ENCODE peak calls at places on chromosomes 11 and 22, in nine cellular contexts. R is lower lobe of right lung; T is body of pancreas; M is spleen; Y is breast epithelium; U is HL-60; A is cardiac muscle cell; V is CD8-positive, alpha-beta T cell; E is neural progenitor cell. S is an unnamed sample.

GRCh38 chr22:23375031-23375827 is 194.9 kb downstream of the BCR start:
- DNase-seq in T (no peak), U (no peak), A (no peak), Y (no peak), E (no peak), R (no peak), M (no peak), V (no peak), S (no peak)

GRCh38 chr11:123509737-123510578 is 79.9 kb downstream of the GRAMD1B start:
- DNase-seq in V (no peak), E (peak; percentile 85), U (no peak), T (no peak), A (peak; percentile 65), R (no peak), Y (no peak), M (no peak), S (no peak)

GRCh38 chr11:27076121-27076589 is 35.5 kb downstream of the BBOX1 start:
- DNase-seq in U (no peak), E (peak; percentile 21), R (no peak), V (no peak), T (no peak), Y (no peak), M (no peak), A (peak; percentile 9), S (no peak)

GRCh38 chr11:75233688-75234295 is 6.8 kb upstream of the TPBGL start:
- DNase-seq in R (no peak), V (peak; percentile 20), E (peak; percentile 92), M (no peak), A (peak; percentile 90), T (no peak), Y (no peak), U (peak; percentile 32), S (no peak)

GRCh38 chr11:1756024-1756561 is 5.7 kb upstream of the IFITM10 start:
- DNase-seq in T (no peak), A (no peak), R (peak; percentile 52), M (peak; percentile 82), U (no peak), V (no peak), E (no peak), Y (no peak), S (no peak)

GRCh38 chr22:25447067-25447688 is 117.3 kb upstream of the GRK3 start:
- DNase-seq in E (no peak), M (no peak), A (no peak), Y (no peak), U (no peak), R (no peak), T (no peak), V (no peak), S (no peak)

GRCh38 chr11:111308140-111308539 is 9.8 kb downstream of the POU2AF3 start:
- DNase-seq in V (no peak), E (no peak), A (no peak), M (no peak), Y (no peak), T (peak; percentile 87), U (no peak), R (peak; percentile 62), S (no peak)

GRCh38 chr22:38868886-38869381 is 3.1 kb downstream of the CBX6 start:
- DNase-seq in Y (peak; percentile 81), V (peak; percentile 88), U (peak; percentile 76), E (peak; percentile 91), T (peak; percentile 86), A (peak; percentile 89), R (peak; percentile 88), M (peak; percentile 95), S (peak; percentile 63)

GRCh38 chr11:63537293-63538101 is 889 bp downstream of the PLAAT4 start:
- DNase-seq in Y (no peak), E (no peak), T (peak; percentile 65), M (no peak), R (no peak), A (no peak), V (no peak), U (no peak), S (peak; percentile 62)

GRCh38 chr11:125287467-125288232 is 123.1 kb downstream of the PKNOX2 start:
- DNase-seq in E (peak; percentile 33), A (no peak), U (no peak), T (no peak), V (no peak), R (no peak), Y (no peak), M (no peak), S (no peak)

GRCh38 chr11:67434395-67434881 is 3.0 kb downstream of the PTPRCAP start:
- DNase-seq in E (no peak), M (peak; percentile 86), A (no peak), U (no peak), Y (no peak), T (no peak), V (peak; percentile 46), R (no peak), S (no peak)

GRCh38 chr11:43992138-43992537 is 49.7 kb downstream of the C11orf96 start:
- DNase-seq in E (no peak), M (peak; percentile 18), Y (no peak), V (no peak), U (no peak), R (no peak), A (no peak), T (no peak), S (no peak)

GRCh38 chr22:20135846-20136602 is 4.4 kb downstream of the ZDHHC8 start:
- DNase-seq in A (no peak), R (no peak), T (no peak), M (no peak), Y (no peak), U (no peak), V (no peak), E (no peak), S (no peak)

GRCh38 chr11:15073361-15074205 is at the start of gene CALCB:
- DNase-seq in T (peak; percentile 42), Y (no peak), E (peak; percentile 75), A (peak; percentile 53), M (no peak), V (peak; percentile 18), U (no peak), R (peak; percentile 51), S (no peak)

GRCh38 chr11:75482310-75482606 is 43.5 kb downstream of the GDPD5 start:
- DNase-seq in M (no peak), V (no peak), T (peak; percentile 33), Y (no peak), A (no peak), E (no peak), U (no peak), R (no peak), S (no peak)

GRCh38 chr11:119152604-119153003 is 3.8 kb downstream of the ABCG4 start:
- DNase-seq in A (no peak), R (no peak), T (no peak), E (no peak), Y (no peak), V (no peak), M (no peak), U (no peak), S (no peak)
- H3K27me3 ChIP-seq in A (peaks cover 40% of the 10 kb centered on the region), R (peaks cover 34% of the 10 kb centered on the region), T (no peaks in the 10 kb centered on the region), E (peaks cover 48% of the 10 kb centered on the region), Y (peaks cover 5% of the 10 kb centered on the region), V (no peaks in the 10 kb centered on the region), M (peaks cover 28% of the 10 kb centered on the region), U (peaks cover 34% of the 10 kb centered on the region), S (peaks cover 17% of the 10 kb centered on the region)

DNA sequence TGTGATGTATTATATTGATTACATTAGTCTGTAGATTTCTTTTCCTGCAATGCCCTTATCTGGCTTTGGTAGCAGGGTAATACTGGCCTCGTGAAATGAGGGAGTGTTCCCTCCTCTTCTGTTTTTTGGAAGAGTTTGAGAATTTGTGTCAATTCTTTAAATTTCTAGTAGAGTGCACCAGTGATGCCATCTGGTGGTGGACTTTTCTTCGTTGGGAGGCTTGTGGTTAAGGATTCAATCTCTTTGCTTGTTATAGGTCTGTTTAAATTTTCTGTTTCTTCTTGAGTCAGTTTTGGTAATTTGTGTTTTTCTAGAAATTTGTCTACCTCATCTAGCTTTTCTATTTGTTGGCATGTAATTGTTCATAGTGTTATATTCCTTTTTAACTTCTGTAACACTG is 18.9 kb downstream of the SHANK3 start:
- DNase-seq in T (peak; percentile 12), V (peak; percentile 28), E (peak; percentile 62), U (peak; percentile 62), M (no peak), A (peak; percentile 45), R (no peak), Y (no peak), S (no peak)
- TF ChIP-seq CTCF in T (peak; percentile 32), V (peak; percentile 42), E (peak; percentile 73), U (peak; percentile 28), M (peak; percentile 43), A (peak; percentile 64), R (peak; percentile 37), Y (no peak), S (no peak)

GRCh38 chr11:119934267-119934666 is 203.6 kb downstream of the TRIM29 start:
- DNase-seq in R (no peak), E (no peak), Y (no peak), M (no peak), T (no peak), U (no peak), A (no peak), V (no peak), S (no peak)

GRCh38 chr11:119933584-119933983 is 204.3 kb downstream of the TRIM29 start:
- DNase-seq in E (no peak), R (no peak), T (no peak), U (no peak), V (no peak), Y (no peak), M (no peak), A (no peak), S (no peak)

GRCh38 chr11:119935341-119935925 is 202.5 kb downstream of the TRIM29 start:
- DNase-seq in A (no peak), E (no peak), R (no peak), V (no peak), M (peak; percentile 35), U (no peak), Y (no peak), T (no peak), S (no peak)

GRCh38 chr11:119934866-119935265 is 203.0 kb downstream of the TRIM29 start:
- DNase-seq in T (no peak), A (no peak), V (no peak), R (no peak), M (peak; percentile 24), E (no peak), Y (no peak), U (no peak), S (no peak)

DNA sequence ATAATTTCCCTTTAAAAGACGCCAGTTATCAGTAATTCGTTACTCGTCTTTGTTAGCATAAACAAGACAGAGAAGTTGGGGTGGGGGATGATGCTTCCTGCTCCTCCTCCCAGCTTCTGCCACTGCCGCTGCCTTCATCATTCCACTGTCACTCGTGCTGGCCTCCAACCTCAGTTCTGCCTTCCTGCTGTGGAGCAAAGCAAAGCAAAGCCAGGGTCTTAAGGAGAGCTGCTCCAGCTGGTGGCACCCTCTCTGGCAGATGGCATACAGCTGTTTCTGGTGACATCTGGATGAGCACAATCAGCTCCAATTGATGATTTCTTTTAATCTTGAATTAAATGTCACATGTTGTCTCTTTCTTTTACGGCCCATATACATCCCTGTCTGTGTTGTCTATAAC is 204.2 kb upstream of the NECTIN1 start:
- DNase-seq in A (no peak), Y (no peak), V (no peak), U (no peak), M (no peak), T (no peak), E (no peak), R (no peak), S (no peak)
- H3K27me3 ChIP-seq in A (no peaks in the 10 kb centered on the region), Y (no peaks in the 10 kb centered on the region), V (peaks cover 3% of the 10 kb centered on the region), U (peaks cover 2% of the 10 kb centered on the region), M (no peaks in the 10 kb centered on the region), T (no peaks in the 10 kb centered on the region), E (no peaks in the 10 kb centered on the region), R (no peaks in the 10 kb centered on the region), S (no peaks in the 10 kb centered on the region)

DNA sequence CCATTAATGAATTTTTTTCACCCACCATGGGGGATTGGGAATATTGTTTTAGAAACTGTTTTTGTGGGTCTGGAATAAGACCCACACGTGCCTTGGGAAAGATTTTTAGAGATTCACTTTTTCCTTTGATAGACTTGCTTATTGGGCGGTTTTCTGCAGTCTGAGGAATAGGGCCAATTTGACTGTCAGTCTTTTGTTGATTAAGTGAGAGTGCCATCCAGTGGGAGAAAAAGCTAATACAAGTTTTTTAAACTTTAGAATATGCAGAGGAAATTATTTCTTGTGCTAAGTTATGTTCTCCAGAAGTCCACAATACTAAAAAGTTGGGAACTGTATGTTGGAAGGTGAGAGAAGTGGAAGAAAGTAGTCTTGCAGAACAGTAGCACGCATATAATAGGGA is 56.1 kb downstream of the PRMT3 start:
- DNase-seq in T (no peak), U (no peak), R (no peak), E (peak; percentile 25), Y (no peak), V (no peak), A (peak; percentile 12), M (no peak), S (no peak)
- TF ChIP-seq CTCF in T (no peak), U (no peak), R (peak; percentile 18), E (peak; percentile 59), Y (no peak), V (peak; percentile 32), A (peak; percentile 43), M (no peak), S (no peak)

S was measured in gastrocnemius medialis.